ENCODE peak calls at places on chromosomes 7 and 10, in five cellular contexts. One of them, this sample, is unnamed.

GRCh38 chr7:80078159-80078731 is 56.4 kb upstream of the GNAI1 start:
- DNase-seq in tibial artery: no peak
- DNase-seq in heart right ventricle: no peak
- DNase-seq in left ventricle myocardium inferior: no peak
- DNase-seq in esophagus squamous epithelium: no peak
- DNase-seq in this sample: peak; percentile 45

GRCh38 chr7:14861456-14861855 is 41.1 kb downstream of the DGKB start:
- DNase-seq in heart right ventricle: no peak
- DNase-seq in esophagus squamous epithelium: no peak
- DNase-seq in left ventricle myocardium inferior: no peak
- DNase-seq in tibial artery: no peak
- DNase-seq in this sample: no peak

GRCh38 chr7:13778967-13779366 is 210.5 kb downstream of the ETV1 start:
- DNase-seq in tibial artery: no peak
- DNase-seq in esophagus squamous epithelium: no peak
- DNase-seq in left ventricle myocardium inferior: no peak
- DNase-seq in heart right ventricle: no peak
- DNase-seq in this sample: peak; percentile 36

GRCh38 chr10:63003816-63004453 is 129.2 kb upstream of the NRBF2 start:
- DNase-seq in left ventricle myocardium inferior: no peak
- DNase-seq in esophagus squamous epithelium: no peak
- DNase-seq in tibial artery: no peak
- DNase-seq in heart right ventricle: no peak
- DNase-seq in this sample: no peak

GRCh38 chr10:132654708-132655661 is 117.4 kb downstream of the INPP5A start:
- DNase-seq in left ventricle myocardium inferior: peak; percentile 42
- DNase-seq in tibial artery: no peak
- DNase-seq in esophagus squamous epithelium: no peak
- DNase-seq in heart right ventricle: peak; percentile 35
- DNase-seq in this sample: peak; percentile 61

GRCh38 chr7:79454325-79454960 is 976 bp upstream of the MAGI2 start:
- DNase-seq in esophagus squamous epithelium: no peak
- DNase-seq in left ventricle myocardium inferior: peak; percentile 36
- DNase-seq in heart right ventricle: peak; percentile 28
- DNase-seq in tibial artery: peak; percentile 38
- DNase-seq in this sample: no peak

GRCh38 chr7:123655614-123656013 is at the start of gene LMOD2:
- DNase-seq in heart right ventricle: peak; percentile 82
- DNase-seq in esophagus squamous epithelium: no peak
- DNase-seq in tibial artery: no peak
- DNase-seq in left ventricle myocardium inferior: peak; percentile 65
- DNase-seq in this sample: no peak

GRCh38 chr10:129755075-129756020 is 208.7 kb downstream of the EBF3 start:
- DNase-seq in heart right ventricle: no peak
- DNase-seq in esophagus squamous epithelium: no peak
- DNase-seq in left ventricle myocardium inferior: no peak
- DNase-seq in tibial artery: peak; percentile 11
- DNase-seq in this sample: no peak

GRCh38 chr10:129963076-129963830 is 821 bp downstream of the EBF3 start:
- DNase-seq in left ventricle myocardium inferior: no peak
- DNase-seq in heart right ventricle: no peak
- DNase-seq in esophagus squamous epithelium: no peak
- DNase-seq in tibial artery: no peak
- DNase-seq in this sample: no peak

GRCh38 chr7:108308913-108309312 is 147.3 kb downstream of the NRCAM start:
- DNase-seq in heart right ventricle: no peak
- DNase-seq in tibial artery: no peak
- DNase-seq in esophagus squamous epithelium: no peak
- DNase-seq in left ventricle myocardium inferior: no peak
- DNase-seq in this sample: peak; percentile 69

GRCh38 chr7:102111063-102111757 is 175.5 kb upstream of the SH2B2 start:
- DNase-seq in left ventricle myocardium inferior: no peak
- DNase-seq in esophagus squamous epithelium: no peak
- DNase-seq in heart right ventricle: no peak
- DNase-seq in tibial artery: no peak
- DNase-seq in this sample: no peak

GRCh38 chr7:105577251-105577650 is 4.0 kb downstream of the EFCAB10 start:
- DNase-seq in heart right ventricle: no peak
- DNase-seq in left ventricle myocardium inferior: no peak
- DNase-seq in esophagus squamous epithelium: no peak
- DNase-seq in tibial artery: no peak
- DNase-seq in this sample: no peak

GRCh38 chr7:117184367-117184766 is 138.5 kb downstream of the WNT2 start:
- DNase-seq in esophagus squamous epithelium: no peak
- DNase-seq in heart right ventricle: no peak
- DNase-seq in tibial artery: no peak
- DNase-seq in left ventricle myocardium inferior: no peak
- DNase-seq in this sample: no peak

GRCh38 chr10:351770-352318 is 216.6 kb downstream of the ZMYND11 start:
- DNase-seq in heart right ventricle: no peak
- DNase-seq in tibial artery: no peak
- DNase-seq in esophagus squamous epithelium: no peak
- DNase-seq in left ventricle myocardium inferior: no peak
- DNase-seq in this sample: no peak

GRCh38 chr7:149635561-149636329 is 137.6 kb downstream of the ZNF467 start:
- DNase-seq in esophagus squamous epithelium: no peak
- DNase-seq in left ventricle myocardium inferior: no peak
- DNase-seq in tibial artery: no peak
- DNase-seq in heart right ventricle: no peak
- DNase-seq in this sample: no peak

GRCh38 chr7:105112440-105113418 is 98.7 kb downstream of the KMT2E start:
- DNase-seq in heart right ventricle: no peak
- DNase-seq in left ventricle myocardium inferior: no peak
- DNase-seq in esophagus squamous epithelium: no peak
- DNase-seq in tibial artery: no peak
- DNase-seq in this sample: no peak

GRCh38 chr10:31707578-31708411 is 220.8 kb downstream of the ARHGAP12 start:
- DNase-seq in esophagus squamous epithelium: no peak
- DNase-seq in heart right ventricle: peak; percentile 83
- DNase-seq in tibial artery: peak; percentile 59
- DNase-seq in left ventricle myocardium inferior: peak; percentile 74
- DNase-seq in this sample: peak; percentile 86

GRCh38 chr7:13017325-13017853 is 330.0 kb downstream of the ARL4A start:
- DNase-seq in left ventricle myocardium inferior: no peak
- DNase-seq in heart right ventricle: no peak
- DNase-seq in esophagus squamous epithelium: no peak
- DNase-seq in tibial artery: no peak
- DNase-seq in this sample: peak; percentile 87

GRCh38 chr7:149741629-149742028 is 31.8 kb downstream of the ZNF467 start:
- DNase-seq in left ventricle myocardium inferior: no peak
- DNase-seq in tibial artery: no peak
- DNase-seq in esophagus squamous epithelium: no peak
- DNase-seq in heart right ventricle: no peak
- DNase-seq in this sample: no peak

GRCh38 chr10:30373596-30374327 is 24.7 kb upstream of the MTPAP start:
- DNase-seq in heart right ventricle: no peak
- DNase-seq in esophagus squamous epithelium: no peak
- DNase-seq in tibial artery: no peak
- DNase-seq in left ventricle myocardium inferior: no peak
- DNase-seq in this sample: no peak

GRCh38 chr10:119693262-119693957 is 32.4 kb upstream of the INPP5F start:
- DNase-seq in tibial artery: no peak
- DNase-seq in esophagus squamous epithelium: no peak
- DNase-seq in left ventricle myocardium inferior: no peak
- DNase-seq in heart right ventricle: no peak
- DNase-seq in this sample: peak; percentile 50

GRCh38 chr10:73965890-73966768 is 31.8 kb upstream of the VCL start:
- DNase-seq in left ventricle myocardium inferior: peak; percentile 80
- DNase-seq in esophagus squamous epithelium: no peak
- DNase-seq in heart right ventricle: peak; percentile 86
- DNase-seq in tibial artery: peak; percentile 86
- DNase-seq in this sample: peak; percentile 99

GRCh38 chr7:12281026-12281425 is 69.9 kb downstream of the TMEM106B start:
- DNase-seq in left ventricle myocardium inferior: no peak
- DNase-seq in heart right ventricle: no peak
- DNase-seq in esophagus squamous epithelium: no peak
- DNase-seq in tibial artery: no peak
- DNase-seq in this sample: no peak

GRCh38 chr7:73908123-73908611 is 47.2 kb downstream of the TMEM270 start:
- DNase-seq in heart right ventricle: no peak
- DNase-seq in esophagus squamous epithelium: no peak
- DNase-seq in left ventricle myocardium inferior: no peak
- DNase-seq in tibial artery: no peak
- DNase-seq in this sample: no peak

GRCh38 chr10:90858489-90858968 is 690 bp upstream of the HTR7 start:
- DNase-seq in tibial artery: no peak
- DNase-seq in left ventricle myocardium inferior: no peak
- DNase-seq in esophagus squamous epithelium: no peak
- DNase-seq in heart right ventricle: no peak
- DNase-seq in this sample: no peak

GRCh38 chr7:23810099-23810498 is 100.1 kb downstream of the STK31 start:
- DNase-seq in esophagus squamous epithelium: no peak
- DNase-seq in tibial artery: no peak
- DNase-seq in left ventricle myocardium inferior: no peak
- DNase-seq in heart right ventricle: no peak
- DNase-seq in this sample: no peak

GRCh38 chr7:49166441-49166840 is 242.1 kb downstream of the CDC14C start:
- DNase-seq in esophagus squamous epithelium: no peak
- DNase-seq in heart right ventricle: no peak
- DNase-seq in tibial artery: no peak
- DNase-seq in left ventricle myocardium inferior: no peak
- DNase-seq in this sample: peak; percentile 1

GRCh38 chr10:6128591-6129383 is 40.0 kb downstream of the RBM17 start:
- DNase-seq in esophagus squamous epithelium: no peak
- DNase-seq in heart right ventricle: no peak
- DNase-seq in left ventricle myocardium inferior: no peak
- DNase-seq in tibial artery: peak; percentile 40
- DNase-seq in this sample: no peak

GRCh38 chr10:14414901-14415300 is 84.2 kb upstream of the FRMD4A start:
- DNase-seq in tibial artery: no peak
- DNase-seq in heart right ventricle: no peak
- DNase-seq in esophagus squamous epithelium: no peak
- DNase-seq in left ventricle myocardium inferior: no peak
- DNase-seq in this sample: peak; percentile 81

GRCh38 chr7:111383133-111383532 is 179.2 kb downstream of the IMMP2L start:
- DNase-seq in left ventricle myocardium inferior: no peak
- DNase-seq in heart right ventricle: no peak
- DNase-seq in tibial artery: no peak
- DNase-seq in esophagus squamous epithelium: no peak
- DNase-seq in this sample: no peak

GRCh38 chr7:47792521-47793121 is 155.6 kb downstream of the PKD1L1 start:
- DNase-seq in esophagus squamous epithelium: no peak
- DNase-seq in heart right ventricle: no peak
- DNase-seq in tibial artery: no peak
- DNase-seq in left ventricle myocardium inferior: no peak
- DNase-seq in this sample: no peak

GRCh38 chr7:151851160-151851751 is 25.7 kb downstream of the PRKAG2 start:
- DNase-seq in left ventricle myocardium inferior: peak; percentile 40
- DNase-seq in tibial artery: peak; percentile 56
- DNase-seq in heart right ventricle: no peak
- DNase-seq in esophagus squamous epithelium: no peak
- DNase-seq in this sample: no peak

GRCh38 chr10:102226542-102226870 is 407 bp downstream of the ELOVL3 start:
- DNase-seq in tibial artery: no peak
- DNase-seq in heart right ventricle: no peak
- DNase-seq in left ventricle myocardium inferior: no peak
- DNase-seq in esophagus squamous epithelium: no peak
- DNase-seq in this sample: no peak
- H3K4me3 ChIP-seq in tibial artery: peak overlapping the region; percentile 24
- H3K4me3 ChIP-seq in heart right ventricle: peak overlapping the region; percentile 46
- H3K4me3 ChIP-seq in left ventricle myocardium inferior: peak overlapping the region; percentile 57
- H3K4me3 ChIP-seq in esophagus squamous epithelium: peak overlapping the region; percentile 18
- H3K4me3 ChIP-seq in this sample: no peak overlapping the region

GRCh38 chr10:117553171-117553814 is 10.7 kb downstream of the EMX2 start:
- DNase-seq in esophagus squamous epithelium: no peak
- DNase-seq in tibial artery: no peak
- DNase-seq in heart right ventricle: no peak
- DNase-seq in left ventricle myocardium inferior: no peak
- DNase-seq in this sample: no peak
- TF ChIP-seq CTCF in esophagus squamous epithelium: no peak
- TF ChIP-seq CTCF in tibial artery: no peak
- TF ChIP-seq CTCF in heart right ventricle: no peak
- TF ChIP-seq CTCF in left ventricle myocardium inferior: no peak
- TF ChIP-seq CTCF in this sample: no peak

DNA sequence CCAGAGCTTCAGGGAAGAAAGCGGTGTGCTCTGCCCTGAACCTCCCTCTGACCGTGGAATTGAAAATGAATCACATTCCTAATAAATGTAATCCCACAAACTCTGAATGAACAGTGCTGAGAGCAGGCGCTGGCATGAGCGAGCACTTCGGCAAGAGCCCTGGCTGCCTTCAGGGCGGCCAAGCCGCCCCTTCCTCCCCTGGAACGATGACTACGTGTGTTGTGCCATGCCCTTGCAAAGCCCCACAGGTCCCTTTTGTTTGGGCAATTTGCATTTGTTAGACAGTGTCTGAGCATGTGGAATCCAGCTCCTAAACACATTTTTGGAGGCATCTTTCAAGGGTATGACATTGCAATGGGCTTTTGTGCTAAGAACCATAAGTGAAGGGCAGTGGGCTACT is 95.6 kb upstream of the MKI67 start:
- DNase-seq in left ventricle myocardium inferior: no peak
- DNase-seq in esophagus squamous epithelium: no peak
- DNase-seq in tibial artery: no peak
- DNase-seq in heart right ventricle: no peak
- DNase-seq in this sample: no peak
- H3K4me3 ChIP-seq in left ventricle myocardium inferior: no peak overlapping the region
- H3K4me3 ChIP-seq in esophagus squamous epithelium: no peak overlapping the region
- H3K4me3 ChIP-seq in tibial artery: no peak overlapping the region
- H3K4me3 ChIP-seq in heart right ventricle: no peak overlapping the region
- H3K4me3 ChIP-seq in this sample: no peak overlapping the region

GRCh38 chr10:50614444-50615137 is 9.2 kb downstream of the SGMS1 start:
- DNase-seq in left ventricle myocardium inferior: no peak
- DNase-seq in esophagus squamous epithelium: no peak
- DNase-seq in heart right ventricle: no peak
- DNase-seq in tibial artery: no peak
- DNase-seq in this sample: no peak
- TF ChIP-seq CTCF in left ventricle myocardium inferior: peak; percentile 29
- TF ChIP-seq CTCF in esophagus squamous epithelium: peak; percentile 67
- TF ChIP-seq CTCF in heart right ventricle: no peak
- TF ChIP-seq CTCF in tibial artery: no peak
- TF ChIP-seq CTCF in this sample: peak; percentile 26

DNA sequence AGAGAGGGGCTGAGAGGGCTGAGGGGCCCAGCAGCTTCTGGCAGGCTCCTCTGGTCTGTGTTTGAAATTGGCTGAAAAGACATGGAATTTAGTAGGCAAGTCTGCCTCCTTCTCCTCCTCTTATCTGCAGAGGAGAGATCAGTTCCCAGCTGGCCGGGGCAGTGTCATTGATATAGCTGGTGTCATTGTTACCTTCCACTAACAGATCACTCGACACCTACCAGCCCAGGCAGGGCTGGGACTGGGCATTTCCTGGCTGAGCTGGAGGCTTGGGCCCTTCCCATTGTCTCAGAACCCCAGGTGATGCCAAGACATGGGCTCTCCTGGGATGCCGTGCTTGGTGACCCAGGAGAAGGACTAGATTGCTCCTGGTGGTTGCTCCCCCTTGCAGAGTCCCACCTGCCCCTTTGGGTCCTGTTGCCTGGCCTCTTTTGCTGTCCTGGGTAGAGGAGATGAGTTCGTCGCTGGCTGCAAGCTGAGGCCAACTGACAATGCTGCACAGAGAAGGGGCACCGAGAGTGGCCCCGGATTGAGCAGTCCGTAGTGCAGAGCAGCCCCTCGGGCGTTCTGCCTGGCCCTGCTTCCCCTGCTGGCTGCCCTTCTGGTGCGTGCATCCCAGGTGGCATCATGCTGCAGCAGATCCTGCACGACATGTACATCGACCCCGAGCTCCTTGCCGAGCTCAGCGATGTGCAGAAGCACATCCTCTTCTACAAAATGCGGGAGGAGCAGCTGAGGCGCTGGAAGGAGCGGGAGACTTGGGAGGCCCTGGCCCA is at the start of gene SH2D4B:
- DNase-seq in left ventricle myocardium inferior: no peak
- DNase-seq in tibial artery: no peak
- DNase-seq in heart right ventricle: no peak
- DNase-seq in esophagus squamous epithelium: no peak
- DNase-seq in this sample: no peak
- H3K4me3 ChIP-seq in left ventricle myocardium inferior: no peak within 1 kb of the TSS
- H3K4me3 ChIP-seq in tibial artery: no peak within 1 kb of the TSS
- H3K4me3 ChIP-seq in heart right ventricle: no peak within 1 kb of the TSS
- H3K4me3 ChIP-seq in esophagus squamous epithelium: no peak within 1 kb of the TSS
- H3K4me3 ChIP-seq in this sample: no peak within 1 kb of the TSS